ENCODE peak calls at places on chromosomes 3 and 15, in six cellular contexts. O is activated T-cell treated with anti-CD3 and anti-CD28 coated beads for 1 hour; N is mucosa of descending colon; Y is AG08396; A is ACHN; I is activated CD4-positive, alpha-beta T cell treated with anti-CD3 and anti-CD28 coated beads, Interleukin-2, amount 50 U/mL, for 1 hour. Z is an unnamed sample.

GRCh38 chr3:72520690-72521308 is 327.4 kb downstream of the SHQ1 start:
- DNase-seq in O (no peak), I (no peak), Y (no peak), N (no peak), A (no peak), Z (no peak)

GRCh38 chr3:166445865-166446264 is 608.6 kb upstream of the BCHE start:
- DNase-seq in Y (no peak), I (no peak), A (no peak), N (no peak), O (no peak), Z (no peak)

GRCh38 chr3:70383360-70383831 is 71.0 kb upstream of the MDFIC2 start:
- DNase-seq in Y (no peak), O (no peak), N (no peak), A (no peak), I (no peak), Z (no peak)

GRCh38 chr3:178140491-178140890 is 395.7 kb upstream of the KCNMB2 start:
- DNase-seq in A (no peak), N (no peak), O (no peak), I (no peak), Y (peak), Z (no peak)

GRCh38 chr15:47294765-47295259 is 422.5 kb upstream of the SEMA6D start:
- DNase-seq in N (no peak), A (no peak), Y (no peak), I (no peak), O (no peak), Z (no peak)

GRCh38 chr3:52104664-52105281 is 48.4 kb upstream of the DUSP7 start:
- DNase-seq in N (no peak), I (no peak), A (no peak), Y (no peak), O (no peak), Z (no peak)

GRCh38 chr3:192869131-192870027 is 48.3 kb downstream of the MB21D2 start:
- DNase-seq in A (peak), O (no peak), Y (peak), N (no peak), I (no peak), Z (no peak)

GRCh38 chr3:46280105-46280797 is 38.0 kb downstream of the CCR3 start:
- DNase-seq in A (no peak), O (no peak), I (peak), N (no peak), Y (no peak), Z (no peak)

GRCh38 chr3:133362539-133362938 is 37.3 kb upstream of the BFSP2 start:
- DNase-seq in N (no peak), I (no peak), O (no peak), A (no peak), Y (no peak), Z (no peak)

GRCh38 chr3:132211896-132212295 is 105.3 kb upstream of the ACP3 start:
- DNase-seq in N (no peak), O (no peak), A (no peak), I (no peak), Y (no peak), Z (no peak)

GRCh38 chr3:23761440-23761896 is 44.3 kb upstream of the UBE2E1 start:
- DNase-seq in Y (peak), O (no peak), N (no peak), I (no peak), A (peak), Z (no peak)

GRCh38 chr15:92801412-92801773 is 98.7 kb upstream of the CHD2 start:
- DNase-seq in Y (peak), I (no peak), A (peak), N (peak), O (no peak), Z (no peak)

GRCh38 chr15:88894348-88894818 is 961 bp downstream of the HAPLN3 start:
- DNase-seq in I (peak), A (peak), N (peak), O (peak), Y (peak), Z (no peak)

GRCh38 chr3:159928071-159928491 is 60.6 kb upstream of the IL12A start:
- DNase-seq in I (no peak), A (peak), N (no peak), Y (no peak), O (no peak), Z (no peak)

GRCh38 chr3:33438284-33438668 is 1.9 kb downstream of the UBP1 start:
- DNase-seq in A (peak), I (no peak), Y (no peak), O (no peak), N (no peak), Z (no peak)

GRCh38 chr3:188720636-188721035 is 451.1 kb upstream of the TPRG1 start:
- DNase-seq in Y (peak), A (peak), N (no peak), I (no peak), O (no peak), Z (no peak)

GRCh38 chr15:50112488-50113186 is 6.4 kb downstream of the ATP8B4 start:
- DNase-seq in I (no peak), A (no peak), O (no peak), N (no peak), Y (no peak), Z (no peak)

GRCh38 chr3:192571197-192571791 is 156.0 kb downstream of the FGF12 start:
- DNase-seq in N (no peak), O (no peak), Y (peak), I (no peak), A (peak), Z (no peak)

GRCh38 chr15:91908401-91908800 is 54.9 kb downstream of the SLCO3A1 start:
- DNase-seq in I (no peak), A (peak), N (no peak), Y (peak), O (no peak), Z (no peak)

GRCh38 chr15:63891079-63891762 is 57.5 kb upstream of the HERC1 start:
- DNase-seq in Y (peak), O (peak), A (peak), N (peak), I (peak), Z (peak)

GRCh38 chr3:149134560-149134959 is 5.1 kb downstream of the HPS3 start:
- DNase-seq in A (no peak), N (no peak), Y (no peak), I (no peak), O (no peak), Z (no peak)

GRCh38 chr3:69865920-69866679 is 126.8 kb downstream of the MITF start:
- DNase-seq in I (no peak), N (no peak), A (peak), O (no peak), Y (peak), Z (no peak)

GRCh38 chr3:87209115-87209514 is 18.0 kb upstream of the CHMP2B start:
- DNase-seq in A (no peak), I (no peak), N (no peak), Y (no peak), O (no peak), Z (no peak)

GRCh38 chr3:179713643-179714090 is 60.8 kb downstream of the USP13 start:
- DNase-seq in N (no peak), Y (peak), A (no peak), O (no peak), I (no peak), Z (no peak)

GRCh38 chr3:46299608-46300460 is 54.1 kb upstream of the CCR2 start:
- DNase-seq in I (no peak), N (no peak), A (no peak), Y (no peak), O (no peak), Z (no peak)

GRCh38 chr3:52893723-52894122 is 3.6 kb downstream of the STIMATE start:
- DNase-seq in O (no peak), A (no peak), Y (no peak), I (no peak), N (no peak), Z (no peak)

GRCh38 chr3:28972921-28973320 is 307.9 kb upstream of the RBMS3 start:
- DNase-seq in N (no peak), I (no peak), O (no peak), A (no peak), Y (no peak), Z (no peak)

GRCh38 chr3:59809016-59809415 is 759.2 kb upstream of the CFAP20DC start:
- DNase-seq in O (no peak), A (no peak), Y (no peak), N (no peak), I (no peak), Z (no peak)

GRCh38 chr3:197802505-197803459 is 11.7 kb downstream of the LRCH3 start:
- DNase-seq in I (no peak), Y (no peak), A (no peak), O (no peak), N (no peak), Z (no peak)

GRCh38 chr15:76994001-76994400 is 925 bp upstream of the PSTPIP1 start:
- DNase-seq in N (peak), Y (no peak), O (peak), A (peak), I (peak), Z (no peak)

GRCh38 chr3:126053513-126053912 is 30.4 kb downstream of the SLC41A3 start:
- DNase-seq in N (no peak), Y (no peak), I (no peak), A (no peak), O (no peak), Z (no peak)

GRCh38 chr15:41585140-41586047 is 26.4 kb downstream of the TYRO3 start:
- DNase-seq in A (peak), Y (peak), O (peak), N (peak), I (peak), Z (no peak)

GRCh38 chr3:189712906-189713483 is 81.8 kb downstream of the TP63 start:
- DNase-seq in Y (no peak), A (no peak), O (no peak), N (no peak), I (no peak), Z (no peak)

GRCh38 chr15:74545776-74546656 is 5.0 kb downstream of the ARID3B start:
- DNase-seq in O (peak), Y (peak), A (peak), N (peak), I (peak), Z (no peak)

GRCh38 chr3:21672303-21672702 is 78.7 kb downstream of the ZNF385D start:
- DNase-seq in Y (peak), N (no peak), I (no peak), O (no peak), A (peak), Z (no peak)

GRCh38 chr3:171459130-171459941 is 869 bp downstream of the TNIK start:
- DNase-seq in A (peak), I (peak), N (peak), Y (peak), O (peak), Z (no peak)

Z was measured in iPS DF 6.9.